ENCODE peak calls at places on chromosomes 11 and 22, in eight cellular contexts. I is osteoblast, J is uterus, R is heart right ventricle, M is hepatocyte, Z is Karpas-422, F is body of pancreas, Q is mammary epithelial cell. S is an unnamed sample. For H3K9me3, the result is how much of the 10 kb centered on the place peaks cover.

GRCh38 chr11:107821199-107821926 is 37.2 kb downstream of the SLC35F2 start:
- DNase-seq in R (no peak), J (no peak), F (no peak), M (no peak), I (no peak), Q (no peak), Z (no peak), S (no peak)

GRCh38 chr22:27754247-27754887 is 47.2 kb downstream of the MN1 start:
- DNase-seq in J (peak), Z (no peak), I (peak), F (no peak), Q (peak), M (no peak), R (no peak), S (peak)

GRCh38 chr11:11038339-11039248 is 180.7 kb upstream of the ZBED5 start:
- DNase-seq in Z (no peak), M (no peak), Q (no peak), R (no peak), J (no peak), I (no peak), F (no peak), S (no peak)

GRCh38 chr11:115502636-115503082 is 1.6 kb downstream of the CADM1 start:
- DNase-seq in M (no peak), F (no peak), J (peak), I (peak), Q (no peak), R (no peak), Z (no peak), S (no peak)

GRCh38 chr11:107769189-107769588 is 57.3 kb upstream of the SLN start:
- DNase-seq in R (no peak), M (no peak), Q (peak), Z (no peak), F (no peak), J (no peak), I (no peak), S (no peak)

GRCh38 chr11:27514558-27514957 is 8.0 kb upstream of the LIN7C start:
- DNase-seq in Q (no peak), M (no peak), I (peak), R (no peak), Z (no peak), F (peak), J (no peak), S (peak)

GRCh38 chr11:43381802-43382201 is 23.1 kb downstream of the TTC17 start:
- DNase-seq in Z (no peak), Q (no peak), F (no peak), M (no peak), J (no peak), R (no peak), I (no peak), S (no peak)

GRCh38 chr22:19178065-19178658 is 374 bp downstream of the SLC25A1 start:
- DNase-seq in R (peak), M (peak), I (peak), J (no peak), Z (peak), F (peak), Q (peak), S (no peak)

GRCh38 chr11:70191495-70192140 is 11.5 kb upstream of the FADD start:
- DNase-seq in I (peak), Z (peak), F (peak), J (peak), M (peak), R (peak), Q (peak), S (peak)

GRCh38 chr11:70500076-70500847 is 101.9 kb downstream of the CTTN start:
- DNase-seq in M (no peak), I (peak), Q (no peak), F (no peak), R (no peak), Z (no peak), J (no peak), S (no peak)

GRCh38 chr11:19674420-19674819 is 38.2 kb upstream of the NAV2 start:
- DNase-seq in I (no peak), R (no peak), M (peak), J (no peak), F (no peak), Q (peak), Z (no peak), S (no peak)

GRCh38 chr11:19673924-19674390 is 38.7 kb upstream of the NAV2 start:
- DNase-seq in F (peak), I (no peak), Q (no peak), R (peak), Z (no peak), M (peak), J (peak), S (no peak)

GRCh38 chr11:19676508-19677379 is 35.9 kb upstream of the NAV2 start:
- DNase-seq in F (no peak), R (no peak), I (no peak), J (no peak), M (no peak), Z (no peak), Q (no peak), S (peak)

GRCh38 chr11:19675397-19675796 is 37.2 kb upstream of the NAV2 start:
- DNase-seq in I (no peak), F (no peak), Q (peak), J (no peak), R (no peak), Z (no peak), M (no peak), S (no peak)

DNA sequence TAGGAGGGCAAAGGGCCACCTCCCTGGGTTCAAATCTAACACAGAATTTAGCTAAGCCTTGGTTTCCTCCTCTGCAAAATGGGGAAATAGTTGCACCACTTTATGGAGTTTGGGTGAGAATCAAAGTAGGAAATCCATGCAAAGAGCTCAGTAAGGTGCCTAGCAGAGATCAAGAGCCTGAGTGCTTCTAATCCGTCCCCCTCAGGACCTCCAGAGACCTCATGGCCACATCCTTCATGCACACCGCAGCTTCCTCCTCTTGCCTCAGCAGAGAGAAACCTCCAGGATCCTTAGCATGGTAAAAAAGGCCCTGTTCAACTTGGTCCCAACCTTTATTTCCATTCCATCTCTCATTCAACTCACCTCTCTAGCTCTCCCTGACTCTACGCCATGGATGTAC is 37.8 kb upstream of the NAV2 start:
- DNase-seq in R (no peak), M (no peak), I (no peak), Z (no peak), Q (no peak), F (no peak), J (no peak), S (no peak)
- H3K27ac ChIP-seq in R (peak), M (peak), I (no peak), Z (no peak), Q (peak), F (no peak), J (peak), S (no peak)

DNA sequence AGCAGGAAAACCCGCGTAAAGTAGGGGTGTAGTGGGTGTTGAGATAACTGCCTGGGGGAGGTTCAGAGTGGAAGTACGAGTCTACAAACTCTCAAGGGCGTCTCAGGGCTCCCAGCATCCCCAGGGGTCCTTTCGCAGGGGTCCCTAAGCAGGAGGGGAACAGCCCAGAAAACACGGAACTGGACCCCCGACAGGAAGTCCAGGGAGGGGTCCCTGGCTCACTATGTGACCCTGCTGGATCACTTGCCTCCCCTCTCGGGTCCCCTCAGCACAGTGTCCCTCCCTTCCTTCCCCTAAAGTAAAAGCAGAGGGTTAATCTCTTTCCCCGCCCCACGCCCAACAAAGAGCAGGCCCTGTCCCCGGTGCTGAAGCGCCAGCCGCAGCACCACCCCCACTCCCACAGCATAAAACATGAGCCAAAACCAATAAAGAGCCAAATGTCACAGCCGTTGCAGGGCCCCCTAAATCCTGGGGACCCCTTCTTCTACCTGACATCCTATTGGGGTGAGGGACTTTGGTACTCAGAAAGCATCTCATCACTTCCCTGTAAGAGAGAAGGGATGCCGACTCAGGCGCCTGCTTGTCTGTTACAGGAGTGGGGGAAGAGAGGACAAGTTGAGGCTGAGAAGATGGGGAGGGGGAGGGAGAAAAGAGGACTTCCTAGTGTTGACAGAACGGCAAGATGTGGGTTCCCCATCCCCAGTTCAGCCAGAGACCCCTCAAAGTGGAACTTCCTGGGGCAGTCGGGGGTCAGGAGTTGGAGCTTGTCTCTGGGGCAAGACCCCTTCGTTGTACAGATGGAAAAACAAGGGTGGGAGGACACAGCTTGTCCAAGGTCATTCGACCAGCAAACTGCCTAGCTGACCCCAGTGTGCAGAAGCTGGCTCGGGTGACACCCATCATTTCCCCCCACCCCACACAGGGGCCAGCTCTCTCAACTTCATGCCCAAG is 1.4 kb upstream of the NEFH start:
- DNase-seq in J (no peak), M (peak), R (no peak), Z (peak), Q (no peak), F (peak), I (peak), S (peak)
- H3K4me3 ChIP-seq in J (no peak), M (no peak), R (no peak), Z (no peak), Q (no peak), F (no peak), I (no peak), S (no peak)

DNA sequence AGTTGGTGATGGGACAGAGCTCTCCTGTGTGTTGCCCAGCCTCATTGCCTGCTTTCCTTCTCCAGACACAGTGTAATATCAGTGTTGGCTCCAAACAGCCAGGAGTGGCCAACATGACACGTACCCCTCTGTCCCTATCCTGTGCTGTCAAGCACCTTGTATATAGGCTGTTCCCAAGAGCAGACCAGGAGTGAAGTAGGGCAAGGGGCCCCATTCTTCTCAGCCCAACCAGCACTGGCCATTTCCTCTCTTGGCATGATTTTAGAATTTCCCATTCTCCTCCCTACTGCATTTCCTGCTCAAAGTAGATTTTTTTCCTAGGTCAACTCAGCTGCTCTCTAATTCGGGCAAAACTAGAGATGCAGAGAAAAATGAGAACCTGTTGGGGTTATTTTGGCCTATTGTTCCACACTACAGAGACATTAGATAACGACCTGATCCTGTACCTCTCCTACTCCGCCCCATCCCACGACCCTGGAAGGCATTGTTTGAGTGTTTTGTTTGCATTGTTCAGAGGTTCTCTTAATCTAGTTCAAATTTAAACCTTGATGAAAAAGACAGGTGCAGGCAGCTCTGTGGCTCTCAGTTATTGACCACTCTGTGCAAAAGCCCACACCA is 95.6 kb downstream of the RASSF10 start:
- DNase-seq in M (no peak), I (no peak), Q (no peak), R (no peak), Z (no peak), J (no peak), F (no peak), S (no peak)
- H3K9me3 ChIP-seq in M (under half), I (under half), Q (under half), R (under half), Z (under half), J (under half), F (under half), S (under half)

DNA sequence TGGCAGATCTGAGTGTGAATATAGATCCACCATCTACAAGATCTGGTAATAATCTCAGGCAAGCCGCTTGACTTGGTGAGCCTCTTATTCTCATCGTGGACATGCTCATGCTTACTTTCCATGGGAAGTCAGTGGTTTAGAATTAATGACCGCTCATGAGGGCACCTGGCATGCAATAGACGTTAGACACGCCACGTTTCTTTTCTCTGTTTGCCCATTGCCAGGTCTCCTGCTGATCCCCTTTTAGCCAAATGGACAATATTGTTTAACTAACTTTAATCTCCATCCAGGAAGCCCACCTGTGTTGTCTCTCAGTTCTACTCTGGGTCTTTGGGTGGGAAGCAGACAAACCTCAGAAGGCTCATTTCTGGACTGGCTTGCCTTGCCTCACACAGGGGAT is 439.1 kb downstream of the ETS1 start:
- DNase-seq in J (no peak), M (no peak), I (no peak), F (no peak), Z (no peak), Q (no peak), R (no peak), S (no peak)
- H3K27ac ChIP-seq in J (no peak), M (no peak), I (no peak), F (no peak), Z (no peak), Q (no peak), R (no peak), S (no peak)

DNA sequence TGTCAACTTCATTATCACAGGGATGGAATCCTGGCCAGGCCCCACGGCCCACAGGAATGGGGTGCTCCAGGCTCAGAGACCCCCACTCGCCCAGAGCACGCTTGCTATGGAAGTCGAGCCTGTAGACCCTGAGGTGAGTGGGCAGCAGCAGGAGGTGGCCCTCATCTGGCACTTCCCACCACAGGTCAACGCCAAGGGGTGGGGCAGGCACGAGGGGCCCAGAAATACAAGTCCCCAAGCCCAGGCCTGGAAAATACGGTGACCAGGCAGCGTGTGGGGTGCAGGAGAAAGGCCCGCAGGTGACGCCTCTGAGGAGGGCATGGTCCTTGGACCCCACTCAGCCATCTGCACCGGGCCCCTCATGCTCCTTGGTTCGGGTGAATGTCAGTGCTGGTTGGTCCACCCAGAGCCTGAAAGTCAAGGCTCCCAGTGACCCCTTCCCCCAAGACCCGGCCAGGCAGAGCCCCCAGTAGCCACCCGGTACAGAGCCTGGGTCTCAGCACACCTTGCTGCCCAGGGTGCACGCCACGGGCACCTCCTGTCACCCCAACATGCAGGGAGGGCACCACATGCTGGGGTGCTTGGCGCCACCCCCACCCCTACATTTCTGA is 2.4 kb downstream of the MOB2 start:
- DNase-seq in M (no peak), I (peak), J (peak), Z (no peak), Q (no peak), R (no peak), F (peak), S (no peak)
- H3K4me3 ChIP-seq in M (no peak), I (no peak), J (no peak), Z (no peak), Q (no peak), R (no peak), F (no peak), S (no peak)

DNA sequence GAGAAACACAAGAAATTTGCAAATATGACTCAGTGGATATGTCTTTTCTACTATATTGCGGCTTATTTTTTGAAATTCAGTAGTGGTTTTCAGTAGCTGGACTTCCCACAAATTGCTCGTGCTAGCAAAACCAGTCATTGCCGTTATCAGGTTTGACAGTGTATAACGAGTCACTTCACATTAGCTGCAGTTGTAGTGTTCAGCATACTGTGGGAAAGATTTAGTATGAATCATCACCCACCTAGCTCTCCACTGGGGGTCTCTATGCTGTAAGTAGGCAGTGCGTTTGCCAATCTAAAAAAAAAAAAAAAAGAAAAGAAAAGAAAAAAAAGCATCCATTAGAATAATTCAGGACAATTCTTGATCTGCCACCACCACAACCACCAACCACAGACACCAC is 1318.9 kb downstream of the LRRC4C start:
- DNase-seq in J (no peak), F (no peak), Z (no peak), M (no peak), Q (no peak), I (no peak), R (no peak), S (no peak)
- H3K9me3 ChIP-seq in J (under half), F (under half), Z (under half), M (under half), Q (under half), I (under half), R (under half), S (under half)